ENCODE peak calls at places on chromosome 19, in nine cellular contexts. S is tibial nerve, R is transverse colon, V is suprapubic skin, N is esophagus muscularis mucosa, H is A549, I is HepG2, J is K562, G is stomach. M is an unnamed sample.

GRCh38 chr19:38709671-38710415 is 34.4 kb downstream of the CAPN12 start:
- DNase-seq in V (no peak), G (no peak), S (no peak), J (no peak), N (no peak), I (no peak), R (no peak), H (no peak), M (no peak)

GRCh38 chr19:55598034-55598433 is 1.3 kb downstream of the FIZ1 start:
- DNase-seq in J (no peak), I (no peak), V (no peak), S (no peak), G (no peak), N (no peak), R (no peak), H (no peak), M (no peak)

GRCh38 chr19:41930926-41931592 is 2.8 kb upstream of the ERFL start:
- DNase-seq in J (no peak), N (no peak), H (no peak), V (no peak), G (no peak), S (no peak), R (no peak), I (no peak), M (no peak)

GRCh38 chr19:40639638-40639982 is 38.4 kb downstream of the LTBP4 start:
- DNase-seq in V (no peak), N (no peak), G (no peak), S (no peak), I (no peak), J (no peak), H (no peak), R (no peak), M (no peak)

GRCh38 chr19:12652219-12652618 is 14.3 kb downstream of the MAN2B1 start:
- DNase-seq in H (no peak), R (no peak), V (no peak), N (no peak), I (no peak), J (peak; percentile 22), S (no peak), G (no peak), M (no peak)

GRCh38 chr19:51784922-51785690 is 9.9 kb upstream of the FPR3 start:
- DNase-seq in R (peak; percentile 50), G (no peak), J (peak; percentile 75), N (peak; percentile 96), H (no peak), S (no peak), V (peak; percentile 89), I (no peak), M (no peak)

GRCh38 chr19:2332341-2333026 is 4.0 kb downstream of the SPPL2B start:
- DNase-seq in I (no peak), R (peak; percentile 69), V (no peak), G (no peak), S (no peak), N (no peak), J (no peak), H (no peak), M (no peak)

GRCh38 chr19:2723747-2724146 is 2.6 kb upstream of the DIRAS1 start:
- DNase-seq in R (no peak), H (no peak), G (no peak), I (no peak), V (no peak), J (peak; percentile 34), N (no peak), S (no peak), M (no peak)

GRCh38 chr19:18773682-18774081 is 17.4 kb downstream of the COMP start:
- DNase-seq in I (no peak), J (no peak), R (no peak), N (no peak), H (no peak), V (no peak), G (no peak), S (no peak), M (no peak)

GRCh38 chr19:18774107-18774506 is 17.0 kb downstream of the COMP start:
- DNase-seq in H (no peak), R (no peak), V (no peak), J (no peak), I (no peak), N (no peak), S (no peak), G (no peak), M (no peak)

GRCh38 chr19:18771328-18772242 is 19.5 kb downstream of the COMP start:
- DNase-seq in I (peak; percentile 29), N (no peak), S (no peak), R (no peak), G (no peak), H (no peak), J (peak; percentile 63), V (no peak), M (no peak)

GRCh38 chr19:18774782-18775444 is 16.2 kb downstream of the COMP start:
- DNase-seq in S (no peak), V (no peak), H (no peak), J (no peak), R (no peak), I (no peak), G (no peak), N (no peak), M (no peak)

DNA sequence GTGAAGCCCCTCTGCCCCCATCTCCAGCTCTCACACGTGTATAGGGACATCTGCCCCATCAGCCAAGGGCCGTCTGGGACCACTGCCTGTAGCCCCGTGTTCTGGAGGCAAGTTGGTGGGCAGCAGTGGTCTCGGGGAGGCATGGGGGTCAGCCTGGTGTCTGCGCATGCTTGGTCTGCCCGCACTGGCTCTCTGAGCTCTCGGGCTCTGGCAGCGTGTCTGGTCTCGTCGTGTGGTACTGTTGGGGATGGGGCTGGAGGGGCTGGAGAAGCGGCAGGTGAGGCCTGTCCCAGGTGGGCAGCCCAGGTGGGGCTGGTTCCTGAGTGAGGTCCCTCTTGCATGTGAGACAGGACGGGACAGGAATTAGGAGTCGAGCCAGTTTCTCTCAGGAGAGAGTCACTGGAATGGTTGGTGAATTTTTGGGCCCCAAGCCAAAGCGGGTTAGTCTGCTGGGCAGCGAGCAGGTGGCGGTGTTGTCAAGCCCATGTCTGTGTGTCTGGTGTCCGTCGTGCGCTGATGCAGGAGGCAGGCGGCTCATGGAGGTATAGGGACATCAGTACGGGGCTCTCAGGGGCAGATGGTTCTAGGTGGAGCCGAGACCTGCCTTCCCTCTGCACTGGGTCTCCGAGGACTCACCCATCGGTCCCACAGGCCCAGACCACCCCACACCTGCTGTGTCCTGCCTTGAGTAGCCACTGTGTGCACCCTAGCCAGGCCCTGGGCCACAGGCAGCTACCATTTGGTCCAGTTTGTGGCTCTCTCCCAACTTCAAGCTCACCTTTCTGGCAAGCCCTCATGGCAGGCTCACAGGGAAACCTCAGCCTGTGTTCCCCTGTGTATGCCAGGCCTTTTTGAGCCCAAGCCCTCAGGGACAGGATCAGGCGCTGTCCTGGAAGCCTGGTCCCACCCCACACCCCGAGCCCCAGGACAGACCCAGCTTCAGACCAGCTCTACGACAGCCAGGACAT is 18.2 kb downstream of the COMP start:
- DNase-seq in V (no peak), H (no peak), R (no peak), N (no peak), I (no peak), J (no peak), G (no peak), S (no peak), M (no peak)
- TF ChIP-seq EP300 in V (no peak), H (no peak), R (no peak), N (no peak), I (no peak), J (no peak), G (no peak), S (no peak), M (no peak)

DNA sequence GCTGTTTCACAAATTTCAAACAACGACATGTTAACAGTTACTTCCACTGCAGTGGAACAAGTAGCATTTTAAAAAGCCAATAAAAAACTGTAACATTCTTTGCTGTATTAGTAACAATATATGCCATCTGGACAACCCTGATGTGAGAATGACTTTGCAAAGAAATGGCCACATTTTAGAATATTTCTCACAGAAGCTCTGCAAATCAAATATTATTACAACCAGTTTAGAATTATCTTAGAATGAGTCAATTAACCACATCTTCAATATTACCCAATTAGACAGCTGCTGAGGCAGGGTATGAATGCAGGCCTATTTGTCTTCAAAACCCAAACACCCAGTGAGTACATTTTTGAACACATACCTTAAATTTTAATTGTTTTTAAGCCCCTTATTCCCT is 3.2 kb downstream of the ZNF699 start:
- DNase-seq in H (no peak), S (no peak), N (no peak), J (no peak), I (no peak), R (no peak), G (no peak), V (no peak), M (no peak)
- TF ChIP-seq EP300 in H (no peak), S (no peak), N (no peak), J (no peak), I (no peak), R (no peak), G (no peak), V (no peak), M (no peak)

GRCh38 chr19:35045667-35046300 is 4.3 kb downstream of the HPN start:
- DNase-seq in G (no peak), J (peak; percentile 69), S (no peak), R (no peak), I (no peak), N (no peak), V (no peak), H (peak; percentile 81), M (no peak)

GRCh38 chr19:35044317-35045117 is 3.0 kb downstream of the HPN start:
- DNase-seq in G (peak; percentile 68), S (peak; percentile 49), N (no peak), I (peak; percentile 28), H (peak; percentile 76), R (peak; percentile 62), J (peak; percentile 77), V (no peak), M (peak; percentile 69)

GRCh38 chr19:35048911-35049411 is 7.4 kb downstream of the HPN start:
- DNase-seq in J (no peak), V (no peak), S (no peak), I (no peak), G (peak; percentile 78), H (no peak), R (no peak), N (no peak), M (no peak)

GRCh38 chr19:35043906-35044305 is 2.4 kb downstream of the HPN start:
- DNase-seq in S (no peak), H (no peak), R (no peak), V (no peak), I (no peak), G (no peak), J (no peak), N (no peak), M (no peak)

DNA sequence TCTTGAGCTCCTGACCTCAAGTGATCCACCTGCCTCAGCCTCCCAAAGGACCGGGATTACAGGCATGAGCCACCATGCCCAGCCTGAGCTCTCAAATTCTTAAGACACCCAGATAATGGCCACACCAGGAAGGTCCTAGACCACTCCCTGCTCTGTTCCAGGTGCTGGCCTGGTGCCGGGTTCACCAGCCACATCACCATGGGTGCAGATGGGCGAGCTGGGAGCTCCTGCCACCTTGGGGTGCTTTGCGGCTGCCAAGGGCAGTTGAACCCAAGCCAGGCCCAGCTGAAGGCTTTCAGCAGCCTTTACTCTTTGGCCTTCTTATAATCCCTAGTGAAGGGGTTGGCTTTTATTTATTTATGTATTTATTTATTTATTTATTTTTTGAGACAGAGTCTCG is 4.9 kb downstream of the HPN start:
- DNase-seq in G (peak; percentile 43), S (no peak), J (no peak), R (no peak), I (no peak), V (no peak), N (no peak), H (no peak), M (no peak)
- TF ChIP-seq EP300 in G (no peak), S (no peak), J (no peak), R (no peak), I (no peak), V (no peak), N (no peak), H (no peak), M (no peak)

GRCh38 chr19:780935-781334 is 16.3 kb upstream of the PTBP1 start:
- DNase-seq in R (no peak), S (no peak), N (no peak), V (no peak), H (no peak), I (no peak), J (no peak), G (no peak), M (no peak)

GRCh38 chr19:778910-779653 is 18.2 kb upstream of the PTBP1 start:
- DNase-seq in V (peak; percentile 91), R (peak; percentile 38), J (no peak), S (peak; percentile 68), G (no peak), H (peak; percentile 92), N (no peak), I (peak; percentile 81), M (peak; percentile 53)

GRCh38 chr19:784541-784940 is 12.7 kb upstream of the PTBP1 start:
- DNase-seq in H (peak; percentile 61), V (no peak), G (no peak), I (no peak), S (no peak), R (no peak), J (no peak), N (no peak), M (no peak)

GRCh38 chr19:781800-782194 is 15.5 kb upstream of the PTBP1 start:
- DNase-seq in V (peak; percentile 59), N (no peak), G (no peak), H (no peak), J (no peak), I (no peak), S (no peak), R (no peak), M (no peak)

GRCh38 chr19:782195-783043 is 14.8 kb upstream of the PTBP1 start:
- DNase-seq in R (no peak), S (no peak), G (peak; percentile 53), V (peak; percentile 73), I (peak; percentile 89), N (no peak), H (peak; percentile 91), J (no peak), M (no peak)
- TF ChIP-seq EP300 in R (no peak), S (no peak), G (no peak), V (no peak), I (no peak), N (no peak), H (peak; percentile 75), J (no peak), M (no peak)

M was measured in ovary.